ENCODE peak calls at places on chromosomes 5 and 9, in seven cellular contexts. Z is fibroblast of lung, T is MM.1S, O is SK-N-SH, M is hepatocyte, S is Karpas-422, F is GM23248. P is an unnamed sample.

GRCh38 chr9:107373809-107374208 is 90.7 kb downstream of the RAD23B start:
- DNase-seq in Z (no peak), T (no peak), O (no peak), M (no peak), S (no peak), F (no peak), P (no peak)

GRCh38 chr9:107612136-107612535 is 122.6 kb upstream of the KLF4 start:
- DNase-seq in Z (no peak), T (no peak), O (no peak), M (peak), S (no peak), F (peak), P (no peak)

GRCh38 chr5:61969347-61969746 is 336.7 kb upstream of the KIF2A start:
- DNase-seq in Z (peak), T (no peak), O (no peak), M (no peak), S (no peak), F (no peak), P (peak)

GRCh38 chr5:150386024-150386855 is 26.5 kb downstream of the CD74 start:
- DNase-seq in Z (no peak), T (no peak), O (no peak), M (no peak), S (peak), F (no peak), P (no peak)

GRCh38 chr9:98157372-98157771 is 35.1 kb downstream of the CORO2A start:
- DNase-seq in Z (no peak), T (no peak), O (no peak), M (no peak), S (no peak), F (no peak), P (no peak)

GRCh38 chr5:40796487-40796889 is 1.7 kb downstream of the PRKAA1 start:
- DNase-seq in Z (peak), T (no peak), O (no peak), M (no peak), S (peak), F (peak), P (peak)

GRCh38 chr5:133220851-133221674 is 169.2 kb downstream of the HSPA4 start:
- DNase-seq in Z (peak), T (no peak), O (no peak), M (no peak), S (no peak), F (no peak), P (peak)

GRCh38 chr5:148166550-148167283 is 1.6 kb upstream of the SPINK14 start:
- DNase-seq in Z (no peak), T (no peak), O (no peak), M (no peak), S (no peak), F (no peak), P (no peak)

GRCh38 chr5:103259705-103260355 is 1.3 kb downstream of the MACIR start:
- DNase-seq in Z (peak), T (peak), O (no peak), M (no peak), S (no peak), F (peak), P (peak)

GRCh38 chr5:74241751-74242140 is 398.8 kb downstream of the ENC1 start:
- DNase-seq in Z (no peak), T (peak), O (no peak), M (peak), S (no peak), F (peak), P (peak)

GRCh38 chr5:126526493-126526892 is 68.5 kb downstream of the ALDH7A1 start:
- DNase-seq in Z (no peak), T (no peak), O (no peak), M (no peak), S (no peak), F (no peak), P (no peak)

GRCh38 chr5:17394086-17394485 is 103.9 kb upstream of the TAF11L2 start:
- DNase-seq in Z (no peak), T (no peak), O (no peak), M (no peak), S (no peak), F (no peak), P (peak)

GRCh38 chr5:14268236-14268701 is 125.1 kb downstream of the TRIO start:
- DNase-seq in Z (peak), T (no peak), O (no peak), M (peak), S (no peak), F (peak), P (peak)

GRCh38 chr5:115545065-115545882 is 699 bp upstream of the FEM1C start:
- DNase-seq in Z (no peak), T (no peak), O (no peak), M (no peak), S (no peak), F (no peak), P (peak)

GRCh38 chr5:137616046-137616445 is 116.9 kb upstream of the SPOCK1 start:
- DNase-seq in Z (no peak), T (no peak), O (no peak), M (no peak), S (no peak), F (no peak), P (no peak)

GRCh38 chr5:73312146-73312871 is 136.3 kb downstream of the FOXD1 start:
- DNase-seq in Z (peak), T (peak), O (no peak), M (peak), S (peak), F (peak), P (peak)

GRCh38 chr5:133365326-133365725 is 247.0 kb downstream of the FSTL4 start:
- DNase-seq in Z (no peak), T (no peak), O (peak), M (no peak), S (no peak), F (no peak), P (no peak)

GRCh38 chr5:96537386-96537785 is 104.3 kb upstream of the PCSK1 start:
- DNase-seq in Z (peak), T (peak), O (no peak), M (no peak), S (no peak), F (peak), P (peak)

GRCh38 chr9:34501889-34502425 is 20.8 kb downstream of the ENHO start:
- DNase-seq in Z (peak), T (no peak), O (no peak), M (peak), S (no peak), F (peak), P (peak)

GRCh38 chr9:136681029-136681428 is 6.2 kb downstream of the AGPAT2 start:
- DNase-seq in Z (no peak), T (no peak), O (no peak), M (no peak), S (no peak), F (no peak), P (no peak)

GRCh38 chr9:77161191-77161590 is 16.1 kb upstream of the VPS13A start:
- DNase-seq in Z (no peak), T (no peak), O (no peak), M (no peak), S (no peak), F (no peak), P (no peak)

GRCh38 chr9:124256517-124257069 is 1.2 kb upstream of the NEK6 start:
- DNase-seq in Z (peak), T (no peak), O (no peak), M (peak), S (peak), F (peak), P (peak)

GRCh38 chr5:135239461-135240282 is 159.4 kb downstream of the MACROH2A1 start:
- DNase-seq in Z (peak), T (no peak), O (no peak), M (no peak), S (peak), F (no peak), P (peak)

GRCh38 chr9:97905228-97905627 is 17.1 kb downstream of the TRMO start:
- DNase-seq in Z (no peak), T (no peak), O (no peak), M (no peak), S (no peak), F (no peak), P (no peak)

GRCh38 chr5:157870837-157871834 is 12.2 kb upstream of the CLINT1 start:
- DNase-seq in Z (peak), T (no peak), O (no peak), M (peak), S (no peak), F (peak), P (peak)

GRCh38 chr5:179114756-179115155 is 54.6 kb downstream of the ZNF354C start:
- DNase-seq in Z (no peak), T (no peak), O (no peak), M (no peak), S (no peak), F (no peak), P (no peak)

GRCh38 chr9:28135571-28135970 is 562.3 kb upstream of the C9orf72 start:
- DNase-seq in Z (no peak), T (no peak), O (no peak), M (no peak), S (no peak), F (no peak), P (no peak)

GRCh38 chr9:91483835-91484234 is 60.2 kb upstream of the NFIL3 start:
- DNase-seq in Z (no peak), T (no peak), O (no peak), M (no peak), S (no peak), F (no peak), P (no peak)
- H2AFZ ChIP-seq in Z (no peak), T (no peak), O (no peak), M (no peak), S (no peak), F (peak), P (no peak)

DNA sequence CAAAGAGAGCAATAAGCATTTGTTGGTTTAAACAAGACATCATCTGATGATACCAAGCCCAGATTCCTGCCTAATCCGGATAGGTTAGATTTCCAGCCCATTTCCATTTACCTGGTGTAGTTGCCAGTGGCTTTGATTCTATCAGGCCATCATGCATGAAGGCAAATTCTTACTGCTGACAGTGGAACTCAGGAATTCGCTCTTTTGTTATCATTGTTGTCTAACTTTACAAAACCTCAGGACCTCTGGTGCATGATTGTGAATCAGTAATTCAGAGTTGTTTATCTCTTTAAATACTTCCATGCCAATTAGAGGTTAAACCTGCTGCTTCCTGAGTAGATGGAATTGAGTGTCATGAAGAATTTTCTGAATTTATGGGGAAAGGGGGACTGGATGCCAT is 76.5 kb downstream of the C9orf152 start:
- DNase-seq in Z (no peak), T (no peak), O (no peak), M (no peak), S (no peak), F (no peak), P (peak)
- H2AFZ ChIP-seq in Z (no peak), T (no peak), O (no peak), M (no peak), S (no peak), F (no peak), P (no peak)

GRCh38 chr5:171335616-171336015 is 26.6 kb downstream of the TLX3 start:
- DNase-seq in Z (no peak), T (no peak), O (no peak), M (no peak), S (no peak), F (no peak), P (no peak)

GRCh38 chr5:171337207-171337562 is 28.1 kb downstream of the TLX3 start:
- DNase-seq in Z (no peak), T (no peak), O (no peak), M (no peak), S (no peak), F (no peak), P (no peak)

GRCh38 chr5:171340042-171340441 is 31.0 kb downstream of the TLX3 start:
- DNase-seq in Z (no peak), T (no peak), O (no peak), M (no peak), S (no peak), F (no peak), P (no peak)

GRCh38 chr5:171340491-171340890 is 31.4 kb downstream of the TLX3 start:
- DNase-seq in Z (no peak), T (no peak), O (no peak), M (no peak), S (no peak), F (no peak), P (no peak)

GRCh38 chr5:171336486-171337206 is 27.6 kb downstream of the TLX3 start:
- DNase-seq in Z (peak), T (peak), O (no peak), M (peak), S (no peak), F (peak), P (peak)
- H2AFZ ChIP-seq in Z (peak), T (peak), O (no peak), M (no peak), S (no peak), F (peak), P (peak)

DNA sequence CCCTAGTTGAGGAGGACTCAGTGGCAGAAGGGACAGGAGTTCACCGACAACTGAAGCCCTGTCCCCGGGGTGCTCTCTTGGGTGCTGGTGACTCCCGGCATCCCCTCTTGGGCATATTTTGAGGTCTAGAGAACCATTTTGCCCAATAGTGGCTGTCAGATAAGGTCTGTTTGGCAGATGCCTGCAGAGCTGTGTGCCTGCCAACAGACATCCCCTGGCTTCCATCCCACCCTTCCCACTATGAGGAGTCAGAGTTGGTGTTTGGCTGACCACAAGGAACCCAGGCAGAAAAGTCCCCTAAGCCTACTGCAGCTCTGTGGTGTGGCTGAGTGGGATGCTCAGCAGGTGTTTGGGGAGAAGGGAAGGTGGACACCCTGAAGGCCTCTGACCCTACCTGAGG is 207.0 kb downstream of the AUH start:
- DNase-seq in Z (no peak), T (no peak), O (no peak), M (no peak), S (no peak), F (no peak), P (no peak)
- H2AFZ ChIP-seq in Z (no peak), T (no peak), O (no peak), M (no peak), S (no peak), F (no peak), P (no peak)

GRCh38 chr9:93904649-93905472 is 50.3 kb downstream of the BARX1 start:
- DNase-seq in Z (no peak), T (no peak), O (no peak), M (no peak), S (no peak), F (no peak), P (no peak)
- H2AFZ ChIP-seq in Z (no peak), T (no peak), O (no peak), M (no peak), S (no peak), F (no peak), P (no peak)

DNA sequence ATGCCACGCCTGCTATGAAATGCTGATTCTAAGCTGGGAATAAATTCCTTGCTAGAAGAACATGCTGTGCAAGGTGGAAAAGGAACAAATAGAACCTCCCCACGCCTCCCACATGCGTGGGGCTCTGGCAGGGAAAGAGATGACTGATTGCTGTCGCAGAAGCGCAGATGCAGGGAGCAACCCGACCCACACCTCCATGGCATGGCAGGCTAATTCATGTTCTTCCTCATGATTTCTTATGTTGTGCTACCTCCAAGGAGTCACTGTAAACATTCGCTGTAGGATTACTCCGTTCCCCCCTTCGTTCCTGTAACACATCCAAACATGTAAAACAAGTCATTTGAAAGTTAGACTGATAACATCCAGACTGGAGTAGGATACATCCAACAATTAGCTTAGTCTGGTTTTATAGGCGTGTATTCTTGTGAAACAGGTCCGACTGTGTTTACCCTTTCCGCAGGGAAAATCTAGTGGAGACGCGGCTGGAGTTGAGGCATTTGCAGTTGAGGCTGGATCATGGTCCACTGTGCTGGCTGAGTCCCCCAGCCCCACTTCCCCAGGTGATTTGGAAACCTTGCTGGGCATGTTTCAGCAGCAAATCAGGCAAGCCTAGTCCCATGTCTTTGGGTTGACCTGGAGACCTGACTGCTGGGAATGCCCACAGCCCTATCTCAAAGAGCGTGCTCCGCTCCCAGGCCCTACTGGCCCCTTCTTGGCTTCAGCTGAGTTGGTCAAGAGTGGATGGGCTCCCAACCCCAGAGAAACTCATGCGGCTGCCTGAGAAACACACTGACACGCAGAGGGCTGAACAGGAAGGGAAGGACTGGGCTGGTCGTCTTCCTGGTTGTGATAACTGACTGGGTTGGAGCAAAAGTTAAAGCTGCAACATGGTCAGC is 24.8 kb upstream of the ANKRD33B start:
- DNase-seq in Z (no peak), T (no peak), O (no peak), M (no peak), S (no peak), F (no peak), P (no peak)
- H2AFZ ChIP-seq in Z (no peak), T (no peak), O (peak), M (no peak), S (no peak), F (no peak), P (no peak)

GRCh38 chr9:127925959-127926949 is 4.3 kb downstream of the PIP5KL1 start:
- DNase-seq in Z (no peak), T (no peak), O (no peak), M (no peak), S (no peak), F (no peak), P (no peak)
- H2AFZ ChIP-seq in Z (peak), T (peak), O (no peak), M (peak), S (no peak), F (no peak), P (peak)

GRCh38 chr5:92559331-92559730 is 1021.7 kb downstream of the NR2F1-AS1 start:
- DNase-seq in Z (no peak), T (no peak), O (no peak), M (no peak), S (no peak), F (no peak), P (no peak)

GRCh38 chr5:92561362-92562006 is 1019.5 kb downstream of the NR2F1-AS1 start:
- DNase-seq in Z (no peak), T (no peak), O (no peak), M (no peak), S (no peak), F (peak), P (peak)

GRCh38 chr5:92559743-92560142 is 1021.3 kb downstream of the NR2F1-AS1 start:
- DNase-seq in Z (peak), T (no peak), O (no peak), M (no peak), S (no peak), F (peak), P (peak)

GRCh38 chr5:92562065-92562464 is 1019.0 kb downstream of the NR2F1-AS1 start:
- DNase-seq in Z (peak), T (no peak), O (no peak), M (no peak), S (no peak), F (peak), P (no peak)

DNA sequence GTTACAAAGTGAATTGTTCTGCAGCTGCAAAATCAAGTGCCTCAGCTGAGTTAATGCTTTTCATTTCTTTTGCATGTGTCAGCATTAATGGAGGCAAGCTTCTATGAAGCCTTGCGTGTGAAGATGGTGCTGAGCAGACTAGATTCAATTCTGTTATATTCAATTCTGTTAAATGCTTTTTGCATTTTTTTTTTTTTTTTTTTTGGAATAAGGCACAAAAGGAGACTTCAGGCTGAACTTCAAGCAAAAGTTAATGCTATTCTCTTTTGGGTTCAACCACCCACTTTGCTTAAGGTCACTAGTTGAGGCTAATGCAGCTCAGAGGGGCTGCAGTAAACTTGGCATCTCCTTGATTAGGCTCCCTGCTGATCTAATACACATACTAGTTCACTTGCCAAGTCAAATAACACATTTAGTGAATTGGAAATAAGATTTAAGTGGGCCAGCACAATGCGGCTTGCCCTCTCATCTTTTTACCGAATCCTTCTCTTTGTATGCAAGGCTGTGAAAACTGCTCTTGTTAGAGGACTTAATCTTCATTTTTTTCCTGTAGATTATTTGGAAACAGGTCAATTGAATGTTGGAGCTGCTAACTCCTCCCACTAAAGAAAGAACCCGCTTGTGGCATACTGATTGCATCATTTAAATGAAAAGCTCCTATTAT is 1020.2 kb downstream of the NR2F1-AS1 start:
- DNase-seq in Z (peak), T (no peak), O (no peak), M (peak), S (no peak), F (peak), P (peak)
- H2AFZ ChIP-seq in Z (no peak), T (no peak), O (no peak), M (no peak), S (no peak), F (peak), P (no peak)